ENCODE peak calls at places on chromosomes 16 and 17, in seven cellular contexts. N is spleen, S is Peyer's patch, D is ovary, M is transverse colon, C is stomach, X is lower leg skin. Q is an unnamed sample.

GRCh38 chr16:79608976-79609375 is 8.4 kb upstream of the MAF start:
- DNase-seq in N (no peak), S (no peak), D (no peak), M (no peak), C (no peak), X (no peak), Q (no peak)

GRCh38 chr17:50832267-50833227 is 2.8 kb upstream of the WFIKKN2 start:
- DNase-seq in N (no peak), S (no peak), D (no peak), M (no peak), C (no peak), X (no peak), Q (no peak)

GRCh38 chr17:64326420-64327054 is 63.5 kb upstream of the TEX2 start:
- DNase-seq in N (peak), S (peak), D (peak), M (peak), C (peak), X (peak), Q (peak)

GRCh38 chr17:3794890-3795757 is 5.9 kb downstream of the ITGAE start:
- DNase-seq in N (no peak), S (peak), D (no peak), M (no peak), C (no peak), X (no peak), Q (no peak)

GRCh38 chr16:74463888-74464287 is 42.6 kb upstream of the CLEC18B start:
- DNase-seq in N (no peak), S (no peak), D (no peak), M (no peak), C (no peak), X (no peak), Q (no peak)

GRCh38 chr16:85429776-85430522 is 183.2 kb upstream of the GSE1 start:
- DNase-seq in N (peak), S (no peak), D (peak), M (no peak), C (no peak), X (no peak), Q (no peak)

GRCh38 chr17:72408122-72408382 is 287.2 kb downstream of the SOX9 start:
- DNase-seq in N (no peak), S (no peak), D (no peak), M (no peak), C (no peak), X (no peak), Q (no peak)

GRCh38 chr16:72876221-72876620 is 171.7 kb downstream of the ZFHX3 start:
- DNase-seq in N (no peak), S (no peak), D (no peak), M (peak), C (peak), X (peak), Q (peak)

GRCh38 chr16:89159174-89159849 is 12.2 kb upstream of the CDH15 start:
- DNase-seq in N (no peak), S (no peak), D (no peak), M (no peak), C (no peak), X (no peak), Q (no peak)

GRCh38 chr16:8674413-8675022 is at the start of gene ABAT:
- DNase-seq in N (peak), S (peak), D (peak), M (peak), C (peak), X (peak), Q (peak)

GRCh38 chr17:8056976-8057625 is 18.2 kb downstream of the ALOX15B start:
- DNase-seq in N (peak), S (no peak), D (no peak), M (no peak), C (peak), X (no peak), Q (no peak)

GRCh38 chr16:56332464-56333079 is 92.8 kb downstream of the AMFR start:
- DNase-seq in N (no peak), S (no peak), D (peak), M (peak), C (peak), X (peak), Q (peak)

GRCh38 chr16:29310852-29311314 is 95.6 kb downstream of the NPIPB11 start:
- DNase-seq in N (peak), S (no peak), D (peak), M (no peak), C (peak), X (no peak), Q (no peak)

GRCh38 chr16:85564277-85565051 is 48.7 kb upstream of the GSE1 start:
- DNase-seq in N (no peak), S (no peak), D (no peak), M (peak), C (no peak), X (no peak), Q (no peak)

GRCh38 chr17:80743181-80743771 is 198.6 kb downstream of the RPTOR start:
- DNase-seq in N (no peak), S (no peak), D (no peak), M (no peak), C (no peak), X (no peak), Q (no peak)

GRCh38 chr17:36120221-36120620 is 16.6 kb downstream of the CCL4 start:
- DNase-seq in N (no peak), S (no peak), D (no peak), M (no peak), C (no peak), X (no peak), Q (no peak)

GRCh38 chr17:48997103-48997826 is at the start of gene IGF2BP1:
- DNase-seq in N (no peak), S (no peak), D (no peak), M (no peak), C (no peak), X (no peak), Q (no peak)
- TF ChIP-seq POLR2A in N (no peak), S (no peak), D (no peak), M (no peak), C (no peak), X (no peak), Q (no peak)

GRCh38 chr17:58614854-58615409 is 76.9 kb downstream of the TEX14 start:
- DNase-seq in N (no peak), S (no peak), D (no peak), M (no peak), C (no peak), X (no peak), Q (no peak)

GRCh38 chr17:58618336-58618735 is 73.5 kb downstream of the TEX14 start:
- DNase-seq in N (no peak), S (no peak), D (no peak), M (no peak), C (no peak), X (no peak), Q (no peak)

GRCh38 chr17:58617563-58617962 is 74.3 kb downstream of the TEX14 start:
- DNase-seq in N (no peak), S (no peak), D (no peak), M (no peak), C (no peak), X (no peak), Q (no peak)

GRCh38 chr17:58611331-58611730 is 80.5 kb downstream of the TEX14 start:
- DNase-seq in N (no peak), S (no peak), D (no peak), M (no peak), C (no peak), X (no peak), Q (no peak)

GRCh38 chr17:58615768-58616659 is 75.8 kb downstream of the TEX14 start:
- DNase-seq in N (no peak), S (no peak), D (no peak), M (no peak), C (no peak), X (no peak), Q (no peak)
- TF ChIP-seq POLR2A in N (no peak), S (no peak), D (no peak), M (no peak), C (no peak), X (no peak), Q (no peak)

GRCh38 chr17:14373587-14374259 is 72.8 kb downstream of the HS3ST3B1 start:
- DNase-seq in N (no peak), S (no peak), D (no peak), M (no peak), C (no peak), X (no peak), Q (no peak)
- TF ChIP-seq POLR2A in N (no peak), S (no peak), D (no peak), M (no peak), C (no peak), X (no peak), Q (no peak)

DNA sequence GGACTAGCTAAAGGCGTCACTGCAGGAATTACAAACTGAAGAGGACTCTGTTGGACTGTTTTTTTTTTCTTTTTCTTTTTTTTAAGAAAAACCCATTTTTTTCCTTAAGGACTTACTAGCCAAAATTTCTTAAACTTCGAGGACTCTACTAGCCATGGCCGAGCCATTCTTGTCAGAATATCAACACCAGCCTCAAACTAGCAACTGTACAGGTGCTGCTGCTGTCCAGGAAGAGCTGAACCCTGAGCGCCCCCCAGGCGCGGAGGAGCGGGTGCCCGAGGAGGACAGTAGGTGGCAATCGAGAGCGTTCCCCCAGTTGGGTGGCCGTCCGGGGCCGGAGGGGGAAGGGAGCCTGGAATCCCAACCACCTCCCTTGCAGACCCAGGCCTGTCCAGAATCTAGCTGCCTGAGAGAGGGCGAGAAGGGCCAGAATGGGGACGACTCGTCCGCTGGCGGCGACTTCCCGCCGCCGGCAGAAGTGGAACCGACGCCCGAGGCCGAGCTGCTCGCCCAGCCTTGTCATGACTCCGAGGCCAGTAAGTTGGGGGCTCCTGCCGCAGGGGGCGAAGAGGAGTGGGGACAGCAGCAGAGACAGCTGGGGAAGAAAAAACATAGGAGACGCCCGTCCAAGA is 878 bp downstream of the HEXIM1 start:
- DNase-seq in N (peak), S (peak), D (peak), M (peak), C (peak), X (peak), Q (peak)
- TF ChIP-seq POLR2A in N (no peak), S (peak), D (peak), M (peak), C (no peak), X (no peak), Q (peak)